ENCODE peak calls at places on chromosomes 13 and 19, in six cellular contexts. X is neuronal stem cell, B is IMR-90, R is H1, Y is H9, Q is mesenchymal stem cell. T is an unnamed sample.

GRCh38 chr19:45547965-45548609 is 36.5 kb downstream of the OPA3 start:
- DNase-seq in X (no peak), B (peak), R (no peak), Y (peak), Q (peak), T (no peak)

GRCh38 chr13:98216711-98217110 is 39.6 kb upstream of the RNF113B start:
- DNase-seq in X (no peak), B (peak), R (no peak), Y (no peak), Q (peak), T (no peak)

GRCh38 chr13:96052655-96053002 is 572 bp downstream of the UGGT2 start:
- DNase-seq in X (no peak), B (peak), R (peak), Y (no peak), Q (peak), T (peak)

GRCh38 chr19:42099336-42099925 is 23.5 kb downstream of the ZNF574 start:
- DNase-seq in X (no peak), B (no peak), R (no peak), Y (no peak), Q (no peak), T (no peak)

GRCh38 chr19:51552996-51553725 is 17.9 kb upstream of the ZNF175 start:
- DNase-seq in X (peak), B (peak), R (peak), Y (peak), Q (peak), T (peak)

GRCh38 chr19:41324921-41325639 is 15.1 kb downstream of the CCDC97 start:
- DNase-seq in X (no peak), B (peak), R (peak), Y (peak), Q (peak), T (no peak)

GRCh38 chr13:53004605-53005004 is 24.0 kb upstream of the OLFM4 start:
- DNase-seq in X (no peak), B (no peak), R (no peak), Y (no peak), Q (no peak), T (no peak)

GRCh38 chr19:42279902-42280760 is 11.1 kb downstream of the CIC start:
- DNase-seq in X (peak), B (peak), R (peak), Y (peak), Q (peak), T (peak)

GRCh38 chr19:38538793-38539528 is 78.8 kb downstream of the MAP4K1 start:
- DNase-seq in X (no peak), B (no peak), R (no peak), Y (no peak), Q (no peak), T (no peak)

GRCh38 chr13:26011996-26012688 is 39.7 kb downstream of the SHISA2 start:
- DNase-seq in X (no peak), B (no peak), R (peak), Y (no peak), Q (no peak), T (no peak)

GRCh38 chr13:80180745-80181144 is 160.2 kb downstream of the SPRY2 start:
- DNase-seq in X (no peak), B (no peak), R (no peak), Y (no peak), Q (no peak), T (no peak)

GRCh38 chr13:100604909-100605308 is 16.3 kb upstream of the GGACT start:
- DNase-seq in X (no peak), B (no peak), R (no peak), Y (no peak), Q (no peak), T (no peak)

GRCh38 chr13:32029684-32030083 is 1.9 kb upstream of the FRY start:
- DNase-seq in X (no peak), B (no peak), R (no peak), Y (no peak), Q (no peak), T (no peak)

GRCh38 chr19:16921766-16922591 is 33.2 kb downstream of the F2RL3 start:
- DNase-seq in X (no peak), B (no peak), R (no peak), Y (no peak), Q (no peak), T (no peak)

GRCh38 chr13:59680429-59681024 is 483.2 kb downstream of the DIAPH3 start:
- DNase-seq in X (no peak), B (peak), R (no peak), Y (no peak), Q (peak), T (peak)

DNA sequence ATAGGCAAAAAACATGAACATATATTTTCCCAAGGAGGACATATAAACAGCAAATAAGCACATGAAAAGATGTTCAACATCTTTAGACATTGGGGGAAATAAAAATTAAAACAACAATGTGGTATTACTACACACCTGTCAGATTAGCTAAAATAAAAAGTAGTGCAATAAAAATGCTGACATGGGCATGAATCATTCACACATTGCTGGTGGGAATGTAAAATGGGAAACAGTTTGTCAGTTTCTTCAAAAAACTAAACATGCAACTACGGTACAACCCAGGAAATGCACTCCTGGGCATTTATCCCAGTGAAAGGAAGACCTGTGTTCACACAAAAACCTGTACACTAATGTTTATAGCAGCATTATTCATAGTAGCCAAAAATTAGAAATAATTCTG is 5.3 kb upstream of the SUCLA2 start:
- DNase-seq in X (no peak), B (no peak), R (no peak), Y (no peak), Q (no peak), T (no peak)
- H3K14ac ChIP-seq in X (no peak), B (no peak), R (no peak), Y (no peak), Q (no peak), T (no peak)

DNA sequence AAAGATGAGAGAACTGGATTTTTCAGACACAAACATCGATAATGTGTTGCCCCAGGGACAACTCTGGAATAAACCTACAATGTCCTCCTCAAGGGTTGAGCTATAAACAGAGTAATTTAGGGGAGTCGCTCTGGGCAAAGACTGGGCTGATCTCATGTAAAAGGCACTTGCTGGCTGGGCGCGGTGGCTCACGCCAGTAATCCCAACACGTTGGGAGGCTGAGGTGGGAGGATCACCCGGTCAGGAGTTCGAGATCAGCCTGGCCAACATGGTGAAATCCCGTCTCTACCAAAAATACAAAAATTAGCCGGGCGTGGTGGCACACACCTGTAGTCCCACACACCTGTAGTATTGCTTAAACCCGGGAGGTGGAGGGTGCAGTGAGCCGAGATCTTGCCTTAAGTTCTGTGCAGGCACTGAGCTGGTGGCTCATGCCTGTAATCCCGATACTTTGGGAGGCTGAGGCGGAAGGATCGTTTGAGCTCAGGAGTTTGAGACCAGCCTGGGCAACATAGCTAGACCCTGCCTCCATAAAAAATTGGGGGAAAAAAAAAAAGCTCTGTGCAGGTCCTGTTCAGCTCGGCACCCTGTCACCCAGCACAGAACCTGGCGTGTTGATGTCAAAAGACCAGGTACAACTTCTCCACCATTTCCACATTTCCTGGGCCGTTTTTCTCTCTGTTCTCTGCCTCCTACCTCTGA is 1.4 kb downstream of the TIMM44 start:
- DNase-seq in X (no peak), B (no peak), R (no peak), Y (no peak), Q (no peak), T (no peak)
- H3K14ac ChIP-seq in X (no peak), B (no peak), R (no peak), Y (no peak), Q (no peak), T (no peak)

GRCh38 chr19:52957591-52957990 is 5.1 kb downstream of the ZNF816 start:
- DNase-seq in X (no peak), B (no peak), R (no peak), Y (no peak), Q (no peak), T (no peak)

GRCh38 chr19:52962394-52963228 is at the start of gene ZNF816:
- DNase-seq in X (peak), B (peak), R (peak), Y (peak), Q (peak), T (peak)

GRCh38 chr19:52961981-52962380 is 700 bp downstream of the ZNF816 start:
- DNase-seq in X (no peak), B (no peak), R (no peak), Y (no peak), Q (no peak), T (no peak)

GRCh38 chr19:52959613-52960295 is 2.9 kb downstream of the ZNF816 start:
- DNase-seq in X (no peak), B (no peak), R (no peak), Y (no peak), Q (no peak), T (no peak)

DNA sequence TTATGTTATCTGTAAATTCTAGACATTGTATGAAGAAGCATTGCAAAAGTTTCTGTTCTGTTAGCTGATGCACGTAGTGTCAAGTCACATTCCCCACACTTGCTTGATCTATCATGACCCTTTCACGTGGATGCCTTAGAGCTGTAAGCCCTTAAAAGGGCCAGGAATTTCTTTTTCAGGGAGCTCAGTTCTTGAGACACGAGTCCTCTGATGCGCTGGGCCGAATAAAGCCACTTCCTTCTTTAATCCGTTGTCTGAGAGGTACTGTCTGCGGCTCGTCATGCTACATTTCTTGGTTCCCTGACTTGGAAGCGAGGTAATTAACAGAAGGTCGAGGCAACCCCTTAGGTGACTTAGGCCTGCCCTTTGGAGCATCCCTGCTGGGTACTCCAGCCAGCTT is 5.8 kb downstream of the ZNF816 start:
- DNase-seq in X (no peak), B (no peak), R (no peak), Y (no peak), Q (no peak), T (no peak)
- H3K14ac ChIP-seq in X (no peak), B (no peak), R (no peak), Y (no peak), Q (no peak), T (no peak)

DNA sequence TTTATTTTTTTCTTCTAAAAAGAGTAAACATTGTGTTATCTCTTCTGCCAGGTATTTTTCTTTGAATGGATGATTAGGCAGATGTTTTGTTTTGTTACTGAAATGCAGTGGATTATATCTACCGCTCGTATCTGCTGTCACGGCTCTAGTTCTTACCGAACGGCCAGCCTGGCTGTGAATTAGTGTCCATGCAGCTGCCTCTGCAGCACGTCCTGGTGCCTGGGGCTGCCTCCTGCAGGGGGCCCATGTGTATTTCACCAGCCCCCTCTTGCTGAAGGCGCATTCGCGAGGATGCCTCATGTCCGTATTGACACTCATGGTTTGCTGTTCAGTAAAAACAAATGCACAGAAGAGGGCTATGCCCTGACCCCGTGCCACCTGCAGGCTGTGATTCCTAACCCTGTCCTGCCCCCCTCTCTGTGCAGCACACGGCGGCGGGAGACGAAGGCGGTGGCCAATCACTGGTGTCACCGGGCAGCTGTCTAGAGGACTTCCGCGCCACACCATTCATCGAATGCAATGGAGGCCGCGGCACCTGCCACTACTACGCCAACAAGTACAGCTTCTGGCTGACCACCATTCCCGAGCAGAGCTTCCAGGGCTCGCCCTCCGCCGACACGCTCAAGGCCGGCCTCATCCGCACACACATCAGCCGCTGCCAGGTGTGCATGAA is 49.9 kb downstream of the RAB20 start:
- DNase-seq in X (no peak), B (no peak), R (no peak), Y (no peak), Q (no peak), T (no peak)
- H3K14ac ChIP-seq in X (no peak), B (no peak), R (no peak), Y (no peak), Q (no peak), T (no peak)

GRCh38 chr13:44335463-44335862 is 38.2 kb upstream of the SERP2 start:
- DNase-seq in X (no peak), B (no peak), R (no peak), Y (no peak), Q (peak), T (no peak)

GRCh38 chr13:44342741-44343140 is 30.9 kb upstream of the SERP2 start:
- DNase-seq in X (no peak), B (no peak), R (no peak), Y (no peak), Q (no peak), T (peak)

GRCh38 chr13:44336934-44337333 is 36.7 kb upstream of the SERP2 start:
- DNase-seq in X (no peak), B (no peak), R (no peak), Y (no peak), Q (no peak), T (peak)

GRCh38 chr13:44337581-44337980 is 36.0 kb upstream of the SERP2 start:
- DNase-seq in X (no peak), B (no peak), R (no peak), Y (no peak), Q (no peak), T (peak)

GRCh38 chr13:44340508-44340907 is 33.1 kb upstream of the SERP2 start:
- DNase-seq in X (no peak), B (no peak), R (no peak), Y (no peak), Q (no peak), T (no peak)
- H3K14ac ChIP-seq in X (no peak), B (no peak), R (no peak), Y (no peak), Q (no peak), T (no peak)

DNA sequence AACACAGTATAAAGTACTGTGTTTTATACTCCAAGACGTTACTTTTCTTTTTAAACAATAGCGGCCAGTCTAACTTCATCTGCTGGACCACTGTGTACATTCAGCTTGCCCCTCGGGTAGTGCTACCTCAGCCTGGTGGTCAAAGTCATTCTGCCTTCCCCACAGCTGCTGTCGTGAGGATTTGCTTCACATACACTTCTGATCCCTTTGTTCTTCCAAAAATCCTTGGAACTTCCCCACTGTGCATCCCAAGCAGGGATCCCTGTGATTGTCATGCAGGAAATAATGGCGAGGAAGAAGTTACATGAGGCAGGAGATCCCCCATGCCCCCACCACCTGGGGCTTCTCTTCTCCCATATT is 234.9 kb upstream of the STARD13 start:
- DNase-seq in X (no peak), B (no peak), R (no peak), Y (no peak), Q (no peak), T (no peak)
- H3K14ac ChIP-seq in X (no peak), B (peak), R (no peak), Y (peak), Q (no peak), T (no peak)

DNA sequence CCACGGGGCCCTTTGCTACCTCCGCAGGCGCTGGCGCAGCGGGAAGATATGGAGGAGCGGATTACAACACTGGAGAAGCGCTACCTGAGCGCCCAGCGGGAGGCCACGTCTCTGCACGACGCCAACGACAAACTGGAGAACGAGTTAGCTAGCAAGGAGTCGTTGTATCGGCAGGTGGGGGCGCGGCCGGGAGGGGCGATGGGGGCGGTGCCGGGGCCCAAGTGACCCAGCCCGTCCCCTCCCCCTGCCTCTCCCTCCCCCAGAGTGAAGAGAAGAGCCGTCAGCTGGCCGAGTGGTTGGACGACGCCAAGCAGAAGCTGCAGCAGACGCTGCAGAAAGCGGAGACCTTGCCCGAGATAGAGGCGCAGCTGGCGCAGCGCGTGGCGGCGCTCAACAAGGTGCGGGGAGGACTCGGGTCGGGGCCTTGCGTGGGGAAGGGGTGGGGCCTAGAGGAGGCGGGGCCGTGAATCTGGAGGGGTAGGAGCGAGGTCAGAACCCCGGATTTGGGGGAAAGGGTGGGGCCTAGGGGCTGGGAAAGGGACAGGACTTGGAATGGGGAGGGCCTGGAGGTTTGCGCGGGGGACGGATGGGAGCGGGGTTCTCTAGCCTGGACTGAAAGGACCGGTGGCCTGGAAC is 13.7 kb downstream of the PPFIA3 start:
- DNase-seq in X (no peak), B (no peak), R (peak), Y (peak), Q (no peak), T (no peak)
- H3K14ac ChIP-seq in X (no peak), B (no peak), R (no peak), Y (no peak), Q (no peak), T (no peak)

GRCh38 chr13:20588529-20589110 is 21.7 kb downstream of the IFT88 start:
- DNase-seq in X (no peak), B (no peak), R (no peak), Y (no peak), Q (no peak), T (peak)
- H3K14ac ChIP-seq in X (no peak), B (no peak), R (no peak), Y (no peak), Q (no peak), T (no peak)

GRCh38 chr13:73860501-73860900 is 273.7 kb downstream of the KLF12 start:
- DNase-seq in X (no peak), B (no peak), R (no peak), Y (no peak), Q (no peak), T (no peak)
- H3K14ac ChIP-seq in X (no peak), B (no peak), R (no peak), Y (no peak), Q (no peak), T (no peak)

GRCh38 chr19:4025317-4025716 is 17.8 kb downstream of the PIAS4 start:
- DNase-seq in X (no peak), B (no peak), R (no peak), Y (no peak), Q (no peak), T (no peak)
- H3K14ac ChIP-seq in X (no peak), B (no peak), R (no peak), Y (no peak), Q (no peak), T (no peak)